ENCODE peak calls at places on chromosomes 6 and 20, in nine cellular contexts. B is mesendoderm, R is Caco-2, P is hepatocyte, Z is BE2C, T is small intestine, O is pancreas, S is lung, J is astrocyte. X is an unnamed sample. For H3K27me3, the result is how much of the 10 kb centered on the place peaks cover.

GRCh38 chr6:149032599-149033405 is 284.7 kb upstream of the TAB2 start:
- DNase-seq in P (no peak), Z (no peak), R (no peak), O (no peak), J (peak), T (no peak), S (no peak), B (peak), X (peak)

GRCh38 chr6:3230275-3231212 is 3.1 kb upstream of the TUBB2B start:
- DNase-seq in T (no peak), R (no peak), P (peak), B (peak), J (peak), S (no peak), O (no peak), Z (peak), X (no peak)

GRCh38 chr6:150118208-150118607 is 24.6 kb upstream of the PPP1R14C start:
- DNase-seq in B (no peak), S (no peak), R (no peak), J (no peak), P (no peak), O (no peak), Z (no peak), T (no peak), X (no peak)

GRCh38 chr6:6461138-6461537 is 127.4 kb upstream of the LY86 start:
- DNase-seq in R (no peak), S (no peak), B (no peak), P (no peak), J (no peak), T (no peak), O (no peak), Z (no peak), X (no peak)

GRCh38 chr6:108652375-108652774 is 91.7 kb downstream of the FOXO3 start:
- DNase-seq in S (no peak), O (no peak), R (no peak), J (no peak), B (no peak), T (no peak), P (no peak), Z (no peak), X (no peak)

GRCh38 chr20:23225407-23226060 is 125.1 kb upstream of the NXT1 start:
- DNase-seq in R (peak), S (peak), O (no peak), J (peak), T (peak), P (peak), B (peak), Z (no peak), X (peak)

GRCh38 chr6:21678990-21679389 is 85.4 kb downstream of the SOX4 start:
- DNase-seq in O (no peak), Z (no peak), S (no peak), R (peak), P (peak), T (no peak), J (peak), B (peak), X (no peak)

GRCh38 chr6:129863664-129864063 is 2.5 kb upstream of the TMEM244 start:
- DNase-seq in P (no peak), B (no peak), S (no peak), O (no peak), T (no peak), R (no peak), J (peak), Z (no peak), X (peak)

GRCh38 chr6:593139-593906 is 63.6 kb downstream of the HUS1B start:
- DNase-seq in B (peak), J (peak), Z (peak), P (peak), T (peak), O (no peak), R (peak), S (peak), X (peak)

GRCh38 chr6:40933864-40934263 is 105.2 kb downstream of the UNC5CL start:
- DNase-seq in J (no peak), Z (no peak), P (no peak), T (no peak), O (no peak), S (no peak), B (no peak), R (no peak), X (no peak)

GRCh38 chr20:9269280-9269971 is 200.5 kb downstream of the PLCB4 start:
- DNase-seq in T (no peak), Z (no peak), O (no peak), B (no peak), J (peak), R (no peak), P (no peak), S (no peak), X (no peak)

GRCh38 chr6:97052152-97052787 is 127.7 kb downstream of the KLHL32 start:
- DNase-seq in R (no peak), O (no peak), J (no peak), T (no peak), S (no peak), P (no peak), B (no peak), Z (no peak), X (no peak)

GRCh38 chr6:97047473-97048201 is 123.1 kb downstream of the KLHL32 start:
- DNase-seq in R (no peak), T (no peak), J (no peak), B (no peak), S (no peak), O (no peak), P (no peak), Z (no peak), X (no peak)

GRCh38 chr6:97048771-97049170 is 124.2 kb downstream of the KLHL32 start:
- DNase-seq in S (no peak), R (no peak), B (no peak), T (no peak), P (no peak), Z (no peak), J (no peak), O (no peak), X (no peak)

GRCh38 chr6:97053643-97054411 is 129.3 kb downstream of the KLHL32 start:
- DNase-seq in Z (no peak), R (no peak), S (no peak), P (peak), O (no peak), T (peak), B (no peak), J (peak), X (no peak)

GRCh38 chr6:97049254-97050004 is 124.9 kb downstream of the KLHL32 start:
- DNase-seq in R (no peak), P (peak), B (peak), O (no peak), T (peak), Z (no peak), J (no peak), S (no peak), X (no peak)
- H3K4me3 ChIP-seq in R (no peak), P (no peak), B (no peak), O (no peak), T (no peak), Z (no peak), J (no peak), S (no peak), X (no peak)

GRCh38 chr20:38644588-38644987 is 43.0 kb downstream of the ARHGAP40 start:
- DNase-seq in R (no peak), B (no peak), Z (no peak), P (no peak), O (no peak), J (no peak), T (no peak), S (no peak), X (no peak)
- H3K27me3 ChIP-seq in R (under half), B (under half), Z (under half), P (under half), O (under half), J (under half), T (under half), S (under half), X (under half)

GRCh38 chr6:137496909-137497721 is 2.9 kb upstream of the OLIG3 start:
- DNase-seq in J (no peak), R (no peak), O (no peak), B (no peak), S (no peak), P (no peak), T (no peak), Z (no peak), X (no peak)
- H3K4me3 ChIP-seq in J (no peak), R (peak), O (peak), B (no peak), S (no peak), P (no peak), T (peak), Z (no peak), X (no peak)

DNA sequence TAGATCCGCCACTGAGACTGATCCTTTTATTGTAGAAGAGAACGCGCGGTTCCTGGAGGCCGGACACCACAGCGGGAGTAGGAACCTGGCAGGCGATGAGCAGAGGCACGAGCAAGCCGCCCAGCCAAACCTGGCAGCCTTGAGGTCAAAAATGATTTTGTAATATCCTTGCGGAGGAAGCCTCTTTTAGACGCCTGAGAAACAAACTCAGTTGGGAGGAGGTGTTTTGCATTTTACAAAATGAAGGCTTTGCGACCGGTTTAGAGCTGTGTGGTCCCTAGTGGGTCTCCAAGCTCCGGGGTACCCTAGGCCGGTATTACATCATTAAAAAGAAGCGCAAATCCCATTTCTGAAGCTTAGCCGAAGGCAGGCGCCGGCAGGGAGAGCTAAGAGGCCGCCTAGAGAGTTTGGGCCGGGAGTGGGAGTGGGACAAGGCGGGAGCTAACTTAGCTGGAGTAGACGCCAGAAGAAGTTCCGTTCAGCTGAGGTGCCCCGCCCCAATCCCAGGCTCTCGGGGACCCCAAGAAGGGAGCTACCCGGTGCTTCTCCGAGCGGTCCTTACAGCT is 1.8 kb upstream of the TBX18 start:
- DNase-seq in J (no peak), P (no peak), T (no peak), S (no peak), O (no peak), R (no peak), Z (no peak), B (peak), X (no peak)
- H3K27me3 ChIP-seq in J (half or more), P (half or more), T (under half), S (under half), O (half or more), R (under half), Z (half or more), B (half or more), X (under half)

GRCh38 chr6:42748241-42748898 is 2.5 kb upstream of the TBCC start:
- DNase-seq in S (no peak), J (no peak), O (no peak), T (no peak), R (no peak), B (no peak), P (no peak), Z (no peak), X (no peak)
- H3K4me3 ChIP-seq in S (no peak), J (no peak), O (peak), T (no peak), R (peak), B (no peak), P (no peak), Z (peak), X (no peak)

DNA sequence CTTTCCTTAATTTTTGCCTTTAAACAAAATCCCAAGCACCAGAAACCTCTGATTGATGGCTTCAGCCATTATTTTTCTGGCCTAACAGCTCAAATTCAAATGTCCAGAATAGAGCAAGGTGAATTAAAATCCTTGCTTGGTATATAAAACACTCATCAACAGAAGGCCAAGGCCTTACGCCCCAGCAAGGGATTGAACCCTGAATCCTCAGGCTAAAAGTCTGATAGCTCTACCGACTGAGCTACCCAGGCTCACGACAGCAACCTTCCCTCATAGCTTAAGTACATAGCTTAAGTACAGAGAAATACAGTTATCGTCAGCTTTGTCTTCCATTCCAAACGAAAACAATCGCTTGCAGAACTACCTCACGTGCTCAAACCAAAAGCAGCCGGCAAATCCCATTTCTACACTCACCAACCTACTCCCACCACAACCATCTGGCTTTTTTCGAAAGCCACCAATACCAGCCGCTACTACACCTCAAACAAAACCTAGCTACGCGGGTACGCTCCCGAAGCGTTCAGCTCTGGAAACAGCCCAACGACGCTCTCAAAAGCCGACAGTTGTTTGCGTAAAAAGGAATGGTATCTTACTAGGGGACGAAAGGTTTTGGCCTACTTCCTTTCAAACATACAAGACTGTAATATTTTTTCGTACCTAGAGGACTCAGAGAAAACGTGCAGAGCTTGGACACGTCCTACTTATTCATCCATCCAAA is 167.5 kb downstream of the GPX5 start:
- DNase-seq in R (no peak), J (no peak), Z (no peak), T (no peak), B (peak), P (no peak), O (no peak), S (no peak), X (no peak)
- H3K27me3 ChIP-seq in R (under half), J (under half), Z (under half), T (under half), B (under half), P (under half), O (under half), S (under half), X (under half)

DNA sequence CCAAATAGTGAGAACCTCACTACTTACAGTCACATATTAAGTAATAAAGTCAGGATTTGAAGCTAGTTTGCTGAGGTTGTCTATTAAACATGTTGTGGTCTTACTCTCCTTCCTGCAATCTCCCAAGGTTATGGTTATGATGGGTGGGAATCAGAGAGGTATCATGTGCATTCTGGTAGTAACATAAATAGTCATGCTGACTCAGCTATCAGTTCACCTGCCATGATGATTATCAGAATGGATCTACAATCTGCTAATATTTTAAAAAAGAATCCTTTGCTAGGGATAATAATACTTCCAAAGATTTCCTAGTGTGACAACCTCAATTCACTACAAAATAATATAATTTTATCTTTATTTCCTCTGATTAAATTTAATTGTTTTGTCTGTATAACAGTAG is 671.9 kb downstream of the KHDRBS2 start:
- DNase-seq in P (no peak), B (no peak), S (no peak), Z (no peak), T (no peak), O (no peak), J (no peak), R (no peak), X (no peak)
- H3K4me3 ChIP-seq in P (no peak), B (no peak), S (no peak), Z (no peak), T (no peak), O (no peak), J (no peak), R (no peak), X (no peak)

DNA sequence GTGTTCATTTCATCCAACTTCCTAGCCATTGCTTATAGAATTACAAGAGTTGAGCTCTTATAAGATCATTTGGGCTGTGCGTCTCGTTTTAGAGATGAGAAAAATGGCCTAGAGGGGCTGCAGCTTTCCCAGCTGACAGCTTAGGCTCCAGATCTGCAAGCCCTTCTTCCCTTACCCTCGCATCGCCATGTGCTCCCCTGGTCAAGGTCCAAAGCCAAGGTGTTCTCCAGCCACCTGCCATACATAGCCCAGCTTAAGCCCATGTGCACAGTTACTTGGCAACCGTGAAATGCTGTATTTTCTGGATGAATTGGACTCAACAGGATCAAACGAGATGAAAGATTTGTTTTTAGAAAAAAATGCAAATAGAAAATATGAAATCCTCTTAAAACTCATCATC is 7.9 kb downstream of the MAP3K4 start:
- DNase-seq in P (no peak), R (no peak), S (no peak), Z (no peak), T (peak), O (no peak), J (no peak), B (no peak), X (no peak)
- H3K27me3 ChIP-seq in P (under half), R (under half), S (under half), Z (under half), T (under half), O (under half), J (under half), B (under half), X (under half)

DNA sequence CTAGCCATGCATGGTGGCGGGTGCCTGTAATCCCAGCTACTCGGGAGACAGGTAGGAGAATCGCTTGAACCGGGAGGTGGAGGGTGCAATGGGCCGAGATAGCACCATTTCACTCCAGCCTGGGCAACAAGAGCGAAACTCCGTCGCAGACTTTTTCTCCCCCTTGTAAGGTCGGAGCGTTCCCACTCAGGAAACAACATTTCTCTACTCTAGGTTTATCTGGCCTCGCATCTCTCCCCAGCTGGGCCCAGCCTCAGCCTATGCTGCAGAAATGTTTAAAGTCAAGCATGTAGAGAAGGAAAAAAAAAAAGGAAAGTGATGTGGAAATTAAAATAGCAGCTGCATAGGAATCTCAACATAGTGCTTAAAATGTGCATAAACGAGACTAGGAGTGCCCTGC is 172.3 kb downstream of the TRIM27 start:
- DNase-seq in T (no peak), O (no peak), Z (no peak), J (no peak), P (no peak), B (no peak), R (no peak), S (no peak), X (no peak)
- H3K4me3 ChIP-seq in T (no peak), O (no peak), Z (no peak), J (no peak), P (no peak), B (no peak), R (no peak), S (no peak), X (no peak)

GRCh38 chr20:62476074-62476838 is 461 bp upstream of the GATA5 start:
- DNase-seq in Z (no peak), T (peak), P (no peak), J (no peak), O (no peak), R (no peak), S (no peak), B (peak), X (peak)
- H3K27me3 ChIP-seq in Z (half or more), T (under half), P (under half), J (half or more), O (under half), R (under half), S (under half), B (under half), X (under half)